ENCODE peak calls at places on chromosome X, in eight cellular contexts. Y is brain microvascular endothelial cell, S is body of pancreas, Z is SK-N-SH, H is left lung, O is hepatocyte, W is H9, R is A549. G is an unnamed sample.

GRCh38 chrX:11764602-11765067 is 6.6 kb downstream of the MSL3 start:
- DNase-seq in Y (no peak), S (no peak), Z (no peak), H (no peak), O (no peak), W (no peak), R (no peak), G (no peak)

GRCh38 chrX:1196436-1196835 is 16.0 kb downstream of the CRLF2 start:
- DNase-seq in Y (no peak), S (no peak), Z (no peak), H (no peak), O (no peak), W (no peak), R (no peak), G (no peak)

GRCh38 chrX:45849261-45849660 is 648.6 kb upstream of the DIPK2B start:
- DNase-seq in Y (peak; percentile 56), S (no peak), Z (peak; percentile 26), H (no peak), O (peak; percentile 50), W (no peak), R (peak; percentile 43), G (peak; percentile 51)

GRCh38 chrX:72306851-72307645 is 1.3 kb upstream of the CITED1 start:
- DNase-seq in Y (peak; percentile 45), S (peak; percentile 60), Z (peak; percentile 87), H (peak; percentile 61), O (peak; percentile 48), W (peak; percentile 60), R (peak; percentile 67), G (peak; percentile 34)

GRCh38 chrX:129823115-129823514 is 20.6 kb downstream of the ZDHHC9 start:
- DNase-seq in Y (no peak), S (peak; percentile 23), Z (peak; percentile 52), H (no peak), O (peak; percentile 56), W (no peak), R (peak; percentile 36), G (no peak)

GRCh38 chrX:155235891-155236290 is 19.6 kb downstream of the VBP1 start:
- DNase-seq in Y (no peak), S (no peak), Z (no peak), H (no peak), O (no peak), W (no peak), R (no peak), G (no peak)

GRCh38 chrX:101164766-101165590 is 54.6 kb upstream of the DRP2 start:
- DNase-seq in Y (no peak), S (no peak), Z (no peak), H (no peak), O (no peak), W (no peak), R (no peak), G (no peak)

GRCh38 chrX:40172169-40172979 is 74.6 kb upstream of the BCOR start:
- DNase-seq in Y (no peak), S (peak; percentile 68), Z (no peak), H (no peak), O (peak; percentile 79), W (peak; percentile 50), R (no peak), G (no peak)

GRCh38 chrX:18885317-18886004 is 98.5 kb downstream of the PHKA2 start:
- DNase-seq in Y (no peak), S (no peak), Z (no peak), H (no peak), O (peak; percentile 46), W (no peak), R (no peak), G (no peak)

GRCh38 chrX:18886005-18886343 is 97.9 kb downstream of the PHKA2 start:
- DNase-seq in Y (no peak), S (no peak), Z (no peak), H (no peak), O (no peak), W (no peak), R (no peak), G (no peak)

GRCh38 chrX:18884916-18885315 is 99.0 kb downstream of the PHKA2 start:
- DNase-seq in Y (no peak), S (no peak), Z (no peak), H (no peak), O (peak; percentile 30), W (no peak), R (no peak), G (no peak)

GRCh38 chrX:18883234-18883960 is 100.5 kb downstream of the PHKA2 start:
- DNase-seq in Y (no peak), S (no peak), Z (no peak), H (peak; percentile 73), O (peak; percentile 48), W (peak; percentile 47), R (no peak), G (no peak)

DNA sequence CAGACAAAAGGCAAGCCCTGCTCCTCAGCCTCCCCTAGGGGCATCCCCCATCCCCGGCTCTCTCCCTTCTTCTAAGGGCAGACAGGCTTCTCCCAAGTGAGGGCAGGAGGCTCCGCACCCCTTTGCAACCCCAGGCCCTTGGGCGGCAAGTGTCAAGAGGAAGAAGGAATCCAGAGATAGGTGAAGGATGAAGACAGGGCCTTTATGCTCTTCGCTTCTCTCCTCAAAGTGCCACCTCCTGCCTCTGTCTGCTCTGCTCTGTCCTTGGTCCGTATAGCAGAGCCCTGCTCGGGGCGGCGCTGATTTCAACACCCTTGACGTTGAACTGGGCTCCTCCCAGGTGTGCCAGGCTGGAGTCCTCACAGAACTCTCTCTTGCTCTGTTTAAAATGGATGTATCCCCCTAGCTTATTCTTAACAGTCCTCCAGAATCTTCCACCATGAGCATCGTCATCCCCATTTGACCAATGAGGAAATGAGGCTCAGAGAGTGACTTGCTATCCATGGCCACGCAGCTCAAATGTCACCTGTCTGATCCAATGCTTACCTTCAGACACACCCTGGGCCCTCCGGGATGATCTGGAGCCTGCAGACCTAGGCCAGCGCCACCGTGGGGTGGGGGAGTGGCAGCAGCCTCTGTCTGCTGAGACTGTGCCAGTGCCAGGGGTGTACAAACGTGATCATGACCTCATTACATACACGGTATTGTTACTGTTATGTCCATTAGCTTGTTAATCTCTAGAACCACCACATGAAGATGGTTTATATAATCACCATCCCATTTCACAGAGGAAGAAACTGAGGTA is 99.8 kb downstream of the PHKA2 start:
- DNase-seq in Y (no peak), S (no peak), Z (no peak), H (no peak), O (no peak), W (no peak), R (no peak), G (no peak)
- H3K27ac ChIP-seq in Y (no peak overlapping the region), S (no peak overlapping the region), Z (no peak overlapping the region), H (peak overlapping the region; percentile 37), O (peak overlapping the region; percentile 76), W (no peak overlapping the region), R (peak overlapping the region; percentile 63), G (no peak overlapping the region)

DNA sequence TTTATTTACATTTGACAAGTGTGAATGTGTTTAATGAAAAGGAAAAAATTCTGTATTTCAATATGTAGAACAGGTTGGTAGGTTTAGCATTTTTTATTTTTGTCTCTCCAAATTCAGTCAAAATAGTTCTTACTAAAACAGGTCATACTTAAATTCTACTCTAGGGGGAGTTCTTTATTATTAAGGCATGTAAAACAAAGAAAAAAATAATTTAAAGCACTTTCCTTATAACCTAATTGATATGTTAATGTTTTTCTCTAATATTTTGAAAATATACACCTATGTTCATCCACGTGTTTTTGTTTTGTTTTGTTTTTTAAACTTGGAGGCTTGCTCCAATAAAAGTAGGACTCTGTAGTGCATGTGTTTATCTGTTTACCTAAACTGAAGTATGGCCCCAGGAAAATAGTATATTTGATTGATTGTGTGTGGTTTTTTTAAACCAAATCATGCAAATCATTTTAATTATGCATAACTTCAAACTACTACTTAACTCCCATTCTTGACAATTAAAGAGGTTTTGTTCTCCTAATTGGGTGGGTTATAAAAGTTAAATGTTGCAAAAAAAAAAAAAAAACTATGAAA is 562.7 kb downstream of the RPA4 start:
- DNase-seq in Y (no peak), S (no peak), Z (peak; percentile 4), H (no peak), O (no peak), W (no peak), R (no peak), G (no peak)
- TF ChIP-seq CTCF in Y (no peak), S (no peak), Z (peak; percentile 59), H (no peak), O (peak; percentile 38), W (peak; percentile 67), R (no peak), G (no peak)

GRCh38 chrX:108310511-108310910 is 127.7 kb downstream of the COL4A6 start:
- DNase-seq in Y (no peak), S (no peak), Z (no peak), H (no peak), O (no peak), W (no peak), R (no peak), G (no peak)

GRCh38 chrX:108306086-108306485 is 132.1 kb downstream of the COL4A6 start:
- DNase-seq in Y (no peak), S (no peak), Z (no peak), H (no peak), O (no peak), W (no peak), R (no peak), G (no peak)

GRCh38 chrX:108307408-108308085 is 130.7 kb downstream of the COL4A6 start:
- DNase-seq in Y (peak; percentile 60), S (no peak), Z (no peak), H (peak; percentile 39), O (peak; percentile 19), W (no peak), R (no peak), G (no peak)

GRCh38 chrX:108312011-108312410 is 126.2 kb downstream of the COL4A6 start:
- DNase-seq in Y (no peak), S (no peak), Z (no peak), H (no peak), O (no peak), W (no peak), R (no peak), G (no peak)

GRCh38 chrX:108309144-108309543 is 129.1 kb downstream of the COL4A6 start:
- DNase-seq in Y (peak; percentile 89), S (no peak), Z (no peak), H (no peak), O (peak; percentile 39), W (no peak), R (peak; percentile 55), G (no peak)
- H3K27ac ChIP-seq in Y (peak overlapping the region; percentile 98), S (no peak overlapping the region), Z (no peak overlapping the region), H (no peak overlapping the region), O (peak overlapping the region; percentile 81), W (no peak overlapping the region), R (peak overlapping the region; percentile 90), G (no peak overlapping the region)

GRCh38 chrX:53186363-53186762 is 38.6 kb downstream of the KDM5C start:
- DNase-seq in Y (peak; percentile 31), S (no peak), Z (no peak), H (no peak), O (no peak), W (no peak), R (no peak), G (peak; percentile 69)

GRCh38 chrX:53188763-53189162 is 36.2 kb downstream of the KDM5C start:
- DNase-seq in Y (peak; percentile 5), S (no peak), Z (no peak), H (no peak), O (no peak), W (no peak), R (no peak), G (no peak)

GRCh38 chrX:53193093-53193492 is 31.9 kb downstream of the KDM5C start:
- DNase-seq in Y (no peak), S (no peak), Z (no peak), H (no peak), O (no peak), W (no peak), R (no peak), G (no peak)

GRCh38 chrX:53194308-53194707 is 30.7 kb downstream of the KDM5C start:
- DNase-seq in Y (no peak), S (no peak), Z (no peak), H (no peak), O (no peak), W (no peak), R (no peak), G (no peak)

GRCh38 chrX:53190363-53190960 is 34.5 kb downstream of the KDM5C start:
- DNase-seq in Y (no peak), S (no peak), Z (no peak), H (no peak), O (peak; percentile 26), W (peak; percentile 64), R (no peak), G (no peak)
- TF ChIP-seq CTCF in Y (peak; percentile 58), S (no peak), Z (peak; percentile 30), H (no peak), O (peak; percentile 15), W (peak; percentile 60), R (peak; percentile 13), G (no peak)

G was measured in RWPE1.